ENCODE peak calls at places on chromosomes 16 and 17, in ten cellular contexts. V is sigmoid colon, O is GM23338, D is stomach, G is suprapubic skin, C is spleen, M is GM12878, I is prostate gland, J is HCT116, Z is breast epithelium. H is an unnamed sample.
A peak's percentile ranks its signal among the peaks of the same experiment; 100 is the strongest.

GRCh38 chr17:29155966-29156338 is 24.2 kb downstream of the MYO18A start:
- DNase-seq in V (no peak), O (peak; percentile 85), D (no peak), G (no peak), C (no peak), M (no peak), I (no peak), J (no peak), Z (no peak), H (no peak)

GRCh38 chr16:26430618-26431017 is 636.1 kb upstream of the C16orf82 start:
- DNase-seq in V (no peak), O (no peak), D (no peak), G (no peak), C (no peak), M (no peak), I (no peak), J (no peak), Z (no peak), H (no peak)

GRCh38 chr16:4913774-4914525 is 23.0 kb downstream of the PPL start:
- DNase-seq in V (no peak), O (no peak), D (no peak), G (no peak), C (no peak), M (no peak), I (no peak), J (no peak), Z (no peak), H (no peak)

GRCh38 chr17:42183741-42184711 is 1.2 kb downstream of the HCRT start:
- DNase-seq in V (peak; percentile 83), O (peak; percentile 89), D (peak; percentile 77), G (no peak), C (peak; percentile 95), M (peak; percentile 23), I (peak; percentile 24), J (peak; percentile 26), Z (no peak), H (no peak)

GRCh38 chr17:1259910-1260389 is 10.3 kb upstream of the BHLHA9 start:
- DNase-seq in V (no peak), O (no peak), D (no peak), G (no peak), C (no peak), M (no peak), I (no peak), J (no peak), Z (no peak), H (no peak)

GRCh38 chr17:82121660-82122629 is 23.9 kb upstream of the FASN start:
- DNase-seq in V (no peak), O (no peak), D (no peak), G (no peak), C (no peak), M (no peak), I (no peak), J (no peak), Z (no peak), H (no peak)

GRCh38 chr17:82936768-82937171 is 96.9 kb upstream of the ZNF750 start:
- DNase-seq in V (peak; percentile 47), O (no peak), D (peak; percentile 22), G (peak; percentile 72), C (peak; percentile 56), M (no peak), I (no peak), J (no peak), Z (peak; percentile 47), H (no peak)

GRCh38 chr16:14098081-14098480 is 27.0 kb downstream of the MRTFB start:
- DNase-seq in V (no peak), O (no peak), D (no peak), G (no peak), C (no peak), M (no peak), I (no peak), J (no peak), Z (no peak), H (no peak)

GRCh38 chr16:82263456-82264159 is 93.6 kb upstream of the MPHOSPH6 start:
- DNase-seq in V (peak; percentile 66), O (peak; percentile 80), D (peak; percentile 68), G (no peak), C (no peak), M (peak; percentile 5), I (peak; percentile 69), J (peak; percentile 53), Z (peak; percentile 54), H (no peak)

GRCh38 chr16:2465653-2466415 is 5.3 kb upstream of the NTN3 start:
- DNase-seq in V (no peak), O (peak; percentile 75), D (no peak), G (no peak), C (no peak), M (no peak), I (no peak), J (no peak), Z (no peak), H (no peak)

GRCh38 chr16:19168173-19169080 is at the start of gene SYT17:
- DNase-seq in V (no peak), O (peak; percentile 54), D (peak; percentile 63), G (no peak), C (peak; percentile 74), M (no peak), I (peak; percentile 42), J (no peak), Z (no peak), H (no peak)

GRCh38 chr16:30376508-30376907 is 1.9 kb downstream of the MYL11 start:
- DNase-seq in V (no peak), O (no peak), D (no peak), G (no peak), C (no peak), M (no peak), I (no peak), J (no peak), Z (no peak), H (peak; percentile 86)

GRCh38 chr16:28311413-28311812 is 19.1 kb downstream of the SBK1 start:
- DNase-seq in V (no peak), O (no peak), D (no peak), G (no peak), C (no peak), M (no peak), I (no peak), J (no peak), Z (no peak), H (no peak)

GRCh38 chr16:28310796-28311195 is 18.5 kb downstream of the SBK1 start:
- DNase-seq in V (no peak), O (no peak), D (no peak), G (no peak), C (no peak), M (no peak), I (no peak), J (no peak), Z (no peak), H (no peak)

GRCh38 chr16:28313587-28313986 is 21.3 kb downstream of the SBK1 start:
- DNase-seq in V (no peak), O (no peak), D (no peak), G (no peak), C (no peak), M (no peak), I (no peak), J (no peak), Z (no peak), H (no peak)

GRCh38 chr16:28312327-28312726 is 20.0 kb downstream of the SBK1 start:
- DNase-seq in V (no peak), O (no peak), D (no peak), G (no peak), C (no peak), M (no peak), I (no peak), J (no peak), Z (no peak), H (no peak)

DNA sequence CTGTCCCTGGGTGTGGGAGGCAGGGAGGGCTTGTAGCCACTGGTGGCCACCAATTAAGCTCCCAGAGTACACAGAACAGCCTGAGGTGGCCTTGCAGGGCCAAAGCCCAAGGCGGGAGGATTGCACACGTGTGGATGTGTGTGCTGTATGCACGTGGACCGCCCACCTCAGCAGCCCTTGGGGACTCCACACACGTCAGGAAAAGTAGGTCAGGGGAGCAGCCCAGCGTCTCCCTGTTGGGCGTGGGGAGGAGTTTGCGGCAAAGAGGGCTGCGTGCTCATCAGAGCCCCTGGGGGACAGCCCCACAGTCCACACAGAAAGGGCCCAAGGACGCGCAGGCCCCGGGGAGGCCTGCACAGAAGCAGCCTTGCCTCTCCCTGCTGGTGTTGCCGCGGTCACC is 19.6 kb downstream of the SBK1 start:
- DNase-seq in V (no peak), O (no peak), D (no peak), G (no peak), C (no peak), M (no peak), I (no peak), J (no peak), Z (no peak), H (no peak)
- TF ChIP-seq POLR2AphosphoS5 in V (no peak), O (no peak), D (no peak), G (no peak), C (no peak), M (no peak), I (no peak), J (no peak), Z (no peak), H (no peak)

DNA sequence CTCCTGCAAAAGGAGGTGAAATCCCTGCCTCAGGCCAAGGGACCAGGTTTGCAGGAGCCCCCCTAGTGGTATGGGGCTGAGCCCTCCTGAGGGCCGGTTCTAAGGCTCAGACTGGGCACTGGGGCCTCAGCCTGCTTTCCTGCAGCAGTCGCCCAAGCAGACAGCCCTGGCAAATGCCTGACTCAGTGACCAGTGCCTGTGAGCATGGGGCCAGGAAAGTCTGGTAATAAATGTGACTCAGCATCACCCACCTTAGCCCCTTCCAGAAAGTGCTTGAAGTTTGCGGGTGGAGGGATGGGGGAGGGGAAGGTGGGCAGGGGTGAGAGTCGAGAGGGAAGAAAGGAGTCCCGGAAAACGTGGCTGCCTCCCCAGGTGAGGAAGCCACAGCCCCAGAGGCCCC is 2.1 kb downstream of the MC1R start:
- DNase-seq in V (no peak), O (no peak), D (no peak), G (no peak), C (no peak), M (no peak), I (no peak), J (no peak), Z (no peak), H (no peak)
- H3K4me1 ChIP-seq in V (no peaks in the 10 kb centered on the region), O (peaks cover 35% of the 10 kb centered on the region), D (peaks cover 63% of the 10 kb centered on the region), G (peaks cover 66% of the 10 kb centered on the region), C (peaks cover 80% of the 10 kb centered on the region), M (peaks cover 11% of the 10 kb centered on the region), I (peaks cover 13% of the 10 kb centered on the region), J (peaks cover 91% of the 10 kb centered on the region), Z (peaks cover 28% of the 10 kb centered on the region), H (peaks cover 63% of the 10 kb centered on the region)

GRCh38 chr16:69762843-69763556 is 868 bp downstream of the WWP2 start:
- DNase-seq in V (no peak), O (no peak), D (no peak), G (no peak), C (no peak), M (no peak), I (no peak), J (no peak), Z (no peak), H (no peak)
- TF ChIP-seq POLR2AphosphoS5 in V (peak; percentile 5), O (no peak), D (no peak), G (no peak), C (no peak), M (no peak), I (no peak), J (no peak), Z (no peak), H (no peak)

DNA sequence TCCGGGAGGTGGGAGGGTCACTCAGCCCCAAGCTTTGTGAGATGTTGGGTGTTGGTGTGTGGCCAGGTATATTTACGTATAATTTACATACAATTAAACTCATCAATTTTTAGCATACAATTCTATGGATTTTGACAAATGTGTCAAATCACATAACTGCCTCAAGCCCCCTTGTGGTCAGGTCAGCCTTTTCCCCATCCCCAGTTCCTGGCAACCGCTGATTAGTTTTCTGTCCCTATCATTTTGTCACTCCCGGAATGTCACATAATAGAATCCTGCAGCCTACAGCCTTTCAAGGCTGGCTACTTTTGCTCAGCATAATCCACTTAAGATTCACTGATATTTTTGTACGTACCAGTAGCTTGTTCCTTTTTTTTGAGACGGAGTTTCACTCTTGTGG is 19.4 kb upstream of the RAI1 start:
- DNase-seq in V (no peak), O (peak; percentile 55), D (no peak), G (no peak), C (no peak), M (no peak), I (no peak), J (no peak), Z (no peak), H (no peak)
- H3K4me1 ChIP-seq in V (no peaks in the 10 kb centered on the region), O (no peaks in the 10 kb centered on the region), D (peaks cover 4% of the 10 kb centered on the region), G (peaks cover 10% of the 10 kb centered on the region), C (peaks cover 23% of the 10 kb centered on the region), M (peaks cover 28% of the 10 kb centered on the region), I (no peaks in the 10 kb centered on the region), J (peaks cover 35% of the 10 kb centered on the region), Z (no peaks in the 10 kb centered on the region), H (peaks cover 8% of the 10 kb centered on the region)

H was measured in vagina.